ENCODE peak calls at places on chromosomes 11 and 22, in eight cellular contexts. U, B, N, D, C, P, Y and M are unnamed samples.

GRCh38 chr11:105219670-105220069 is 80.1 kb upstream of the CARD18 start:
- DNase-seq in Y (no peak), P (no peak), D (no peak), N (no peak), C (no peak), B (peak), U (no peak), M (no peak)

GRCh38 chr22:50445071-50445879 is 29.6 kb downstream of the SBF1 start:
- DNase-seq in D (no peak), B (no peak), C (no peak), N (no peak), Y (no peak), P (no peak), U (no peak), M (no peak)

GRCh38 chr11:27055065-27055682 is 14.6 kb downstream of the BBOX1 start:
- DNase-seq in U (no peak), Y (no peak), B (no peak), N (no peak), P (no peak), C (peak), D (no peak), M (no peak)

GRCh38 chr11:115126092-115126491 is 378.1 kb downstream of the CADM1 start:
- DNase-seq in Y (no peak), B (no peak), N (no peak), D (no peak), C (no peak), U (no peak), P (no peak), M (no peak)

GRCh38 chr11:127074151-127074761 is 73.7 kb upstream of the KIRREL3 start:
- DNase-seq in C (peak), B (no peak), N (no peak), D (no peak), P (peak), U (no peak), Y (peak), M (peak)

GRCh38 chr11:126993599-126993998 is 7.0 kb downstream of the KIRREL3 start:
- DNase-seq in U (no peak), Y (no peak), N (no peak), B (no peak), P (no peak), C (peak), D (no peak), M (no peak)

GRCh38 chr11:34161812-34162506 is 56.5 kb downstream of the NAT10 start:
- DNase-seq in D (no peak), U (no peak), Y (no peak), N (peak), P (no peak), C (peak), B (peak), M (no peak)

GRCh38 chr11:69141742-69142141 is 14.0 kb upstream of the SMIM38 start:
- DNase-seq in U (no peak), D (no peak), N (no peak), C (no peak), P (no peak), Y (peak), B (no peak), M (peak)

GRCh38 chr22:43985532-43985931 is 30.3 kb downstream of the SAMM50 start:
- DNase-seq in C (no peak), U (no peak), D (no peak), B (no peak), Y (no peak), P (no peak), N (no peak), M (no peak)

GRCh38 chr11:112294688-112295340 is 34.2 kb upstream of the PLET1 start:
- DNase-seq in D (no peak), B (no peak), C (no peak), N (no peak), U (no peak), Y (no peak), P (no peak), M (no peak)

GRCh38 chr11:88523362-88524028 is 186.0 kb upstream of the CTSC start:
- DNase-seq in Y (no peak), U (no peak), P (no peak), N (no peak), D (no peak), C (peak), B (no peak), M (no peak)

GRCh38 chr22:47213571-47214230 is 451.3 kb downstream of the TBC1D22A start:
- DNase-seq in Y (peak), D (no peak), U (peak), P (peak), C (peak), N (peak), B (no peak), M (peak)

GRCh38 chr11:85771568-85771967 is 39.4 kb downstream of the SYTL2 start:
- DNase-seq in B (no peak), N (no peak), C (no peak), Y (no peak), D (no peak), U (no peak), P (no peak), M (no peak)

GRCh38 chr11:104163100-104164027 is 583 bp downstream of the PDGFD start:
- DNase-seq in U (no peak), D (no peak), N (no peak), B (peak), Y (no peak), P (no peak), C (peak), M (no peak)

GRCh38 chr11:114774599-114775365 is 96.5 kb downstream of the NXPE2 start:
- DNase-seq in P (peak), Y (peak), C (peak), U (no peak), N (no peak), B (no peak), D (no peak), M (peak)

GRCh38 chr22:43441751-43442150 is 29.9 kb downstream of the MPPED1 start:
- DNase-seq in C (no peak), Y (no peak), D (no peak), N (no peak), P (no peak), B (no peak), U (no peak), M (no peak)

GRCh38 chr22:25764270-25765015 is 22.5 kb downstream of the MYO18B start:
- DNase-seq in B (no peak), D (no peak), N (no peak), U (no peak), C (peak), P (no peak), Y (peak), M (peak)

GRCh38 chr11:63583288-63583687 is 20.1 kb upstream of the PLAAT2 start:
- DNase-seq in C (no peak), P (no peak), U (no peak), Y (no peak), N (no peak), D (no peak), B (no peak), M (no peak)

GRCh38 chr22:26894766-26895485 is 237.5 kb downstream of the MIAT start:
- DNase-seq in U (no peak), D (no peak), N (no peak), Y (no peak), B (no peak), P (no peak), C (peak), M (no peak)

GRCh38 chr22:23178512-23179254 is 1.6 kb upstream of the BCR start:
- DNase-seq in C (peak), N (peak), U (peak), D (no peak), Y (peak), B (peak), P (peak), M (peak)

GRCh38 chr11:78567209-78567608 is 7.5 kb downstream of the NARS2 start:
- DNase-seq in B (no peak), D (no peak), Y (no peak), C (peak), N (no peak), U (no peak), P (no peak), M (no peak)

GRCh38 chr11:110430267-110431211 is 791 bp downstream of the FDX1 start:
- DNase-seq in B (no peak), D (no peak), N (peak), P (no peak), C (peak), U (no peak), Y (peak), M (no peak)

GRCh38 chr11:45028921-45029680 is 78.4 kb upstream of the TP53I11 start:
- DNase-seq in P (no peak), B (no peak), U (no peak), D (no peak), N (no peak), Y (no peak), C (no peak), M (no peak)

GRCh38 chr11:86695391-86695790 is 23.0 kb upstream of the ME3 start:
- DNase-seq in N (no peak), B (no peak), C (peak), D (no peak), P (no peak), Y (no peak), U (no peak), M (no peak)

GRCh38 chr11:27718346-27718852 is 18.1 kb upstream of the BDNF start:
- DNase-seq in P (peak), U (no peak), Y (peak), D (no peak), N (no peak), C (peak), B (no peak), M (peak)

GRCh38 chr11:97963528-97964331 is 1057.0 kb upstream of the CNTN5 start:
- DNase-seq in N (no peak), P (no peak), B (no peak), D (no peak), C (peak), U (no peak), Y (no peak), M (no peak)

GRCh38 chr11:119752946-119753345 is 23.9 kb upstream of the NECTIN1 start:
- DNase-seq in B (no peak), P (no peak), U (no peak), Y (peak), D (no peak), C (no peak), N (no peak), M (peak)

GRCh38 chr22:30115705-30116104 is 35.4 kb downstream of the HORMAD2 start:
- DNase-seq in D (no peak), Y (no peak), P (no peak), U (no peak), B (no peak), C (no peak), N (no peak), M (no peak)

GRCh38 chr11:88689548-88690240 is 352.2 kb upstream of the CTSC start:
- DNase-seq in C (no peak), D (no peak), P (no peak), N (no peak), Y (peak), U (no peak), B (no peak), M (peak)

GRCh38 chr22:35739642-35740041 is 22.0 kb downstream of the APOL5 start:
- DNase-seq in Y (peak), P (no peak), C (peak), U (no peak), B (no peak), D (no peak), N (no peak), M (peak)

GRCh38 chr11:76918941-76919386 is 58.2 kb downstream of the ACER3 start:
- DNase-seq in P (peak), U (no peak), C (peak), N (peak), Y (peak), D (no peak), B (no peak), M (no peak)

GRCh38 chr11:112292785-112293407 is 32.2 kb upstream of the PLET1 start:
- DNase-seq in N (no peak), D (no peak), P (no peak), Y (no peak), C (peak), B (no peak), U (no peak), M (no peak)